ENCODE peak calls at places on chromosomes 3 and 15, in seven cellular contexts. V, A, D, F, K, U and H are unnamed samples.

GRCh38 chr3:149224736-149225594 is 3.3 kb upstream of the CP start:
- DNase-seq in F (no peak), U (no peak), V (no peak), A (peak; percentile 86), K (no peak), D (no peak), H (peak; percentile 11)

GRCh38 chr15:63497642-63498100 is 6.7 kb upstream of the USP3 start:
- DNase-seq in F (peak; percentile 50), A (peak; percentile 37), V (no peak), U (no peak), D (peak; percentile 41), K (no peak), H (peak; percentile 94)

GRCh38 chr3:187997490-187997889 is 156.5 kb upstream of the LPP start:
- DNase-seq in V (no peak), D (no peak), A (no peak), F (no peak), K (no peak), U (no peak), H (no peak)

GRCh38 chr3:57060089-57060829 is at the start of gene SPATA12:
- DNase-seq in D (peak; percentile 33), A (peak; percentile 89), K (peak; percentile 38), U (peak; percentile 96), F (no peak), V (peak; percentile 98), H (no peak)

GRCh38 chr3:63450023-63450422 is 171.9 kb downstream of the SYNPR start:
- DNase-seq in K (no peak), U (no peak), D (no peak), V (peak; percentile 75), F (no peak), A (no peak), H (no peak)

GRCh38 chr3:189393598-189393997 is 221.8 kb downstream of the TPRG1 start:
- DNase-seq in V (no peak), U (peak; percentile 2), K (no peak), A (peak; percentile 70), D (no peak), F (no peak), H (no peak)

GRCh38 chr15:92733934-92734521 is 78.5 kb upstream of the FAM174B start:
- DNase-seq in V (peak; percentile 82), K (peak; percentile 55), A (peak; percentile 80), F (no peak), U (no peak), D (peak; percentile 21), H (peak; percentile 6)

GRCh38 chr15:69668963-69669362 is 216.3 kb downstream of the RPLP1 start:
- DNase-seq in U (no peak), F (no peak), D (no peak), A (no peak), V (no peak), K (no peak), H (peak; percentile 23)

GRCh38 chr15:66165856-66166255 is 87.7 kb downstream of the MEGF11 start:
- DNase-seq in D (no peak), A (no peak), U (no peak), V (peak; percentile 38), F (no peak), K (no peak), H (no peak)

GRCh38 chr15:66720206-66721010 is 18.4 kb downstream of the SMAD6 start:
- DNase-seq in F (no peak), V (no peak), U (no peak), K (no peak), A (peak; percentile 44), D (no peak), H (no peak)

GRCh38 chr3:197511130-197511529 is 44.6 kb downstream of the BDH1 start:
- DNase-seq in U (no peak), F (no peak), A (no peak), K (no peak), V (no peak), D (no peak), H (no peak)

GRCh38 chr15:45762726-45763125 is 127.9 kb downstream of the SQOR start:
- DNase-seq in D (no peak), K (no peak), A (no peak), V (no peak), U (no peak), F (no peak), H (no peak)

GRCh38 chr3:179046497-179047353 is 24.9 kb downstream of the ZMAT3 start:
- DNase-seq in D (no peak), K (no peak), V (no peak), A (no peak), F (no peak), U (no peak), H (no peak)

GRCh38 chr15:75785771-75786563 is 57.3 kb upstream of the UBE2Q2 start:
- DNase-seq in F (no peak), U (no peak), K (no peak), A (peak; percentile 13), D (no peak), V (peak; percentile 83), H (no peak)

GRCh38 chr3:156211583-156211982 is 91.2 kb downstream of the KCNAB1 start:
- DNase-seq in F (no peak), U (no peak), D (no peak), K (no peak), A (no peak), V (no peak), H (no peak)

GRCh38 chr15:70528270-70528706 is 235.1 kb downstream of the UACA start:
- DNase-seq in D (no peak), A (no peak), V (peak; percentile 63), K (no peak), F (peak; percentile 22), U (peak; percentile 40), H (peak; percentile 80)

GRCh38 chr3:79767953-79768282 is at the start of gene ROBO1:
- DNase-seq in U (no peak), K (no peak), F (no peak), V (peak; percentile 30), D (no peak), A (peak; percentile 10), H (no peak)

GRCh38 chr3:188244395-188244861 is 90.5 kb downstream of the LPP start:
- DNase-seq in U (peak; percentile 59), F (no peak), D (no peak), A (peak; percentile 84), V (no peak), K (no peak), H (no peak)

DNA sequence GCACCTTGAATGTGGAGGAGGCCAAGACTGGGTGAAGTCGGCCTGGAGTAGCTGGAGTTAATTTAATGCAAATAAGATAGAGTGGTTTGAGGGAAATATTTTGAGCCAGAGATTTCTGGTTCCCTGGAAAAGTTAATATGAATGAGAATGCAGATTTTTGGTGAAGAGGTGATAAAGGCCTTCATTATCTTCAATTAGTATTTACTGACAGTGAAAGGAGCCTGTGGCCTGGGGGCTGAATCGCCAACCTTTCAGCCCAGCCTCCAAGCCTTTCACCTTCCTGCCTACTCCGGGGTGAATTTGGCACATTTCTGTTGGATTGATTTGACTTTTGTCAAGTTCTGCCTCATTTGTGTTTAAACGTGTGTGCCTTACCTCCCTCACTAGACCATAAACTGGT is 147.8 kb downstream of the SOX2 start:
- DNase-seq in F (no peak), D (no peak), A (no peak), V (peak; percentile 66), U (no peak), K (no peak), H (no peak)
- H3K4me3 ChIP-seq in F (no peak overlapping the region), D (no peak overlapping the region), A (no peak overlapping the region), V (no peak overlapping the region), U (no peak overlapping the region), K (no peak overlapping the region), H (no peak overlapping the region)

GRCh38 chr3:10524270-10524669 is 18.9 kb upstream of the ATP2B2 start:
- DNase-seq in F (no peak), K (peak; percentile 3), V (no peak), D (no peak), U (no peak), A (no peak), H (no peak)

GRCh38 chr3:10527295-10528016 is 22.1 kb upstream of the ATP2B2 start:
- DNase-seq in U (no peak), F (no peak), K (peak; percentile 16), V (no peak), D (no peak), A (no peak), H (no peak)

GRCh38 chr3:10526366-10526765 is 21.0 kb upstream of the ATP2B2 start:
- DNase-seq in V (no peak), F (no peak), U (no peak), A (no peak), K (peak; percentile 5), D (no peak), H (no peak)

GRCh38 chr3:10522646-10523303 is 17.4 kb upstream of the ATP2B2 start:
- DNase-seq in D (no peak), K (peak; percentile 4), U (no peak), A (no peak), V (no peak), F (no peak), H (no peak)

DNA sequence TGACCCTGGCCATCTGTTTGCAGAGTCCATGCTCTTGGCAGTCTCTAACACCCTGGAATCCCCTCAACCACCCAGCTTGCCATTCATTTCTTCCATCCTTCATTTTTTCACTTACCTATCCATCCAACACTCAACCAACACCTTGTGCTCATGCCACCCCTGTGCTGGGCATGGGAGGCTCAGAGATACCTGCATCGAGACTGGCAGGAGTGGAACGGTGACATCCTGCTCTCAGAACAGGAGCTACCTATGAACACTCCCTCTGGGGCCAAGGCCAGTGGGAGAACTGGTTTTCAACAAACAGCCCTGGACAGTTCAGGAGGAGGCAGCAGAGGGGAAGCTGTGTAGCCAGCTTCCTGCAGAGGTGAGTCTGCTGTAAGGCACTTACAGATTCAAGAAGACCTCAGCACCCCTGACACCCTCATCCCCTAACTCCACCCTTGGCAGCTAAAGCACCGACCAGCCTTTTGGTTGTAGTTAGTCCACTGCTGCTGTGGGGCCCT is 19.5 kb upstream of the ATP2B2 start:
- DNase-seq in D (no peak), V (no peak), F (no peak), A (no peak), U (no peak), K (peak; percentile 22), H (no peak)
- H3K27ac ChIP-seq in D (no peak overlapping the region), V (no peak overlapping the region), F (no peak overlapping the region), A (no peak overlapping the region), U (no peak overlapping the region), K (no peak overlapping the region), H (no peak overlapping the region)

DNA sequence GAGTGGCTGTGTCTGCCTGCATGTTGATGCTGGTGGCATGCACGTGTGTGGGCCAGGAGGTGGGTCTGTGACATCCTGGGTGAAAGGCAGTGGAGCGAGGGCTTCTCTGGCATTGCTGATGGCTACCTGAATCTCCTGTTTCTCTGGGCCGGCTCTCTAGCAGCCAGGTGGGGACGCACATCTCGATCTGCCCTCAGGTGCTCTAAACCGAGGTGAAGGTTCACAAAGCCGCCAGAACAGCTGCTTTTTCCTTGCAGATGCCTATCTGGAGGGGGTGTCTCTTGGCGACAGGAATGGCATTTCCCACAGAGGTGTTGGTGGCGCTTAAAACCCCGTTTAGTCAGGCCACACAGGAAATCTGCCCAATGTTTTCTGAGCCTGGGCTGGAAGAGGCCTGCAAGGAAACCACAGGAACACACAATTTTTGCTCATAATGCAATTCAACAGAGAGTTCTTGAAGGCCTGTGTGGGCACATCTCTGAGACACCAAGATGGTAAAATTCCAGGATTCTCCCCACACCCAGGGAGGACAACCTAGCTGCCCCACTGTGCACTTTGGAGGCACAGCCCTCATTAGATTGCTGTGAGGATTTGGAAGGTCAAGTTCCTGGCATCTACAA is 11.9 kb downstream of the TMEM158 start:
- DNase-seq in K (no peak), A (no peak), V (peak; percentile 56), F (no peak), D (no peak), U (no peak), H (no peak)
- H3K4me3 ChIP-seq in K (no peak overlapping the region), A (no peak overlapping the region), V (no peak overlapping the region), F (no peak overlapping the region), D (no peak overlapping the region), U (no peak overlapping the region), H (no peak overlapping the region)

DNA sequence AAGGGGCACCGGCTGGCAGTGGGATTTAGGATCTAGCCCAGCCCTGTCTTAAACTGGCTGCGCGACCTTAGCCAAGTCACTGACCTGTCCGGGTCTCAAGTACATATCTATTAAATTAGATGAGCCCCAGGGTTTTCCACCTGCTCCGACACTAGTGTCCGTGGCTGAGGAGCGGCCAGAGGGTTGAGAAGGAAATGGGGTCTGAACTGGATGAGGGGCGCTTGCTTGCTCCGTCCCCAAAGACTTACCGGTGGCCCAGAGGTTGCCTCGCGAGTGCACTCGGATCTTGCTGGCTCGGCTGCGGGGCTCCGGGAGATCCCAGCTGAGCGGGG is 285 bp downstream of the NMB start:
- DNase-seq in A (no peak), D (no peak), F (no peak), U (no peak), K (no peak), V (no peak), H (no peak)
- H3K27ac ChIP-seq in A (peak overlapping the region; percentile 83), D (peak overlapping the region; percentile 86), F (peak overlapping the region; percentile 75), U (peak overlapping the region; percentile 58), K (peak overlapping the region; percentile 85), V (peak overlapping the region; percentile 43), H (peak overlapping the region; percentile 58)